ENCODE peak calls at places on chromosomes 7 and 10, in ten cellular contexts. V is GM23248, F is hepatocyte, O is HCT116, H is H9, Q is endothelial cell of umbilical vein, L is IMR-90, W is mesenchymal stem cell, Z is HepG2, D is mammary epithelial cell. P is an unnamed sample.

GRCh38 chr7:117011419-117012260 is 58.3 kb downstream of the ST7 start:
- DNase-seq in O (no peak), D (no peak), W (no peak), Q (no peak), V (no peak), Z (no peak), F (no peak), L (no peak), H (no peak), P (no peak)

GRCh38 chr7:1106783-1107421 is 19.0 kb downstream of the GPER1 start:
- DNase-seq in L (no peak), V (no peak), Z (no peak), F (no peak), Q (no peak), D (no peak), W (no peak), O (no peak), H (no peak), P (no peak)

GRCh38 chr10:13930123-13930522 is 343.4 kb downstream of the PRPF18 start:
- DNase-seq in L (no peak), F (no peak), D (no peak), O (no peak), V (no peak), Z (no peak), W (no peak), H (no peak), Q (no peak), P (no peak)

GRCh38 chr7:2698581-2699288 is 10.7 kb downstream of the AMZ1 start:
- DNase-seq in L (no peak), D (no peak), V (no peak), F (no peak), Q (no peak), W (no peak), H (no peak), Z (no peak), O (no peak), P (peak; percentile 68)

GRCh38 chr10:6108631-6109443 is 20.0 kb downstream of the RBM17 start:
- DNase-seq in Q (peak; percentile 61), Z (peak; percentile 42), L (peak; percentile 61), W (peak; percentile 70), O (peak; percentile 13), D (peak; percentile 14), V (peak; percentile 64), F (peak; percentile 58), H (peak; percentile 92), P (peak; percentile 68)

GRCh38 chr10:75375828-75376227 is 25.7 kb downstream of the ZNF503 start:
- DNase-seq in H (no peak), Q (no peak), V (no peak), F (no peak), W (no peak), D (no peak), O (no peak), Z (no peak), L (no peak), P (no peak)

GRCh38 chr7:148242271-148242801 is 348.2 kb upstream of the C7orf33 start:
- DNase-seq in H (peak; percentile 66), F (peak; percentile 83), Q (no peak), W (peak; percentile 40), O (peak; percentile 47), D (peak; percentile 55), Z (peak; percentile 30), V (peak; percentile 75), L (peak; percentile 16), P (no peak)

GRCh38 chr10:11881477-11882417 is 58.6 kb downstream of the PROSER2 start:
- DNase-seq in W (no peak), D (peak; percentile 95), L (peak; percentile 23), V (peak; percentile 52), H (peak; percentile 80), Z (peak; percentile 89), F (peak; percentile 66), Q (no peak), O (peak; percentile 94), P (peak; percentile 74)

GRCh38 chr7:23472974-23473847 is 2.9 kb upstream of the IGF2BP3 start:
- DNase-seq in D (peak; percentile 15), Z (peak; percentile 32), H (no peak), W (peak; percentile 60), O (no peak), V (no peak), F (no peak), Q (peak; percentile 32), L (no peak), P (peak; percentile 81)

GRCh38 chr7:81822811-81823210 is 53.0 kb upstream of the HGF start:
- DNase-seq in W (no peak), V (no peak), H (no peak), O (no peak), Z (no peak), D (no peak), Q (no peak), F (no peak), L (no peak), P (no peak)

GRCh38 chr10:93452143-93452542 is 30.0 kb downstream of the MYOF start:
- DNase-seq in H (no peak), V (no peak), L (no peak), D (no peak), Z (no peak), O (no peak), Q (no peak), F (no peak), W (no peak), P (no peak)

GRCh38 chr7:125316451-125316850 is 386.8 kb upstream of the POT1 start:
- DNase-seq in L (no peak), V (no peak), O (peak; percentile 39), D (peak; percentile 65), W (peak; percentile 37), H (peak; percentile 91), Q (peak; percentile 21), Z (peak; percentile 8), F (peak; percentile 80), P (peak; percentile 8)

GRCh38 chr10:42753507-42754154 is 29.0 kb upstream of the BMS1 start:
- DNase-seq in H (no peak), F (peak; percentile 55), O (no peak), W (no peak), V (peak; percentile 46), Q (peak; percentile 55), L (no peak), D (peak; percentile 14), Z (no peak), P (peak; percentile 62)

GRCh38 chr7:84729284-84729683 is 457.6 kb downstream of the SEMA3D start:
- DNase-seq in D (no peak), W (peak; percentile 37), Z (no peak), L (peak; percentile 91), F (no peak), O (no peak), Q (no peak), H (no peak), V (peak; percentile 62), P (no peak)

GRCh38 chr10:125034671-125035070 is 92.7 kb downstream of the ZRANB1 start:
- DNase-seq in L (no peak), V (peak; percentile 49), O (no peak), H (no peak), F (no peak), W (no peak), Q (peak; percentile 15), Z (no peak), D (no peak), P (no peak)

GRCh38 chr7:150461520-150461919 is 11.1 kb downstream of the GIMAP8 start:
- DNase-seq in D (no peak), O (no peak), W (no peak), V (no peak), H (no peak), L (no peak), Z (no peak), F (no peak), Q (no peak), P (no peak)

GRCh38 chr7:45726883-45727282 is 146.0 kb downstream of the CCDC201 start:
- DNase-seq in W (no peak), O (no peak), F (no peak), V (no peak), Z (no peak), Q (no peak), D (no peak), H (peak; percentile 22), L (no peak), P (no peak)

GRCh38 chr10:108812906-108813305 is 1110.4 kb downstream of the XPNPEP1 start:
- DNase-seq in L (no peak), F (no peak), H (no peak), Z (no peak), W (no peak), D (no peak), V (no peak), Q (no peak), O (no peak), P (no peak)
- H3K9me3 ChIP-seq in L (peaks cover 3% of the 10 kb centered on the region), F (no peaks in the 10 kb centered on the region), H (no peaks in the 10 kb centered on the region), Z (peaks cover 93% of the 10 kb centered on the region), W (no peaks in the 10 kb centered on the region), D (no peaks in the 10 kb centered on the region), V (no peaks in the 10 kb centered on the region), Q (peaks cover 5% of the 10 kb centered on the region), O (peaks cover 11% of the 10 kb centered on the region), P (no peaks in the 10 kb centered on the region)

GRCh38 chr7:71865169-71865568 is 547.0 kb downstream of the CALN1 start:
- DNase-seq in O (no peak), V (no peak), D (no peak), Z (no peak), F (no peak), W (no peak), L (no peak), H (no peak), Q (no peak), P (no peak)
- H2AFZ ChIP-seq in O (no peak overlapping the region), V (no peak overlapping the region), D (no peak overlapping the region), Z (no peak overlapping the region), F (no peak overlapping the region), W (no peak overlapping the region), L (no peak overlapping the region), H (no peak overlapping the region), Q (no peak overlapping the region), P (no peak overlapping the region)

DNA sequence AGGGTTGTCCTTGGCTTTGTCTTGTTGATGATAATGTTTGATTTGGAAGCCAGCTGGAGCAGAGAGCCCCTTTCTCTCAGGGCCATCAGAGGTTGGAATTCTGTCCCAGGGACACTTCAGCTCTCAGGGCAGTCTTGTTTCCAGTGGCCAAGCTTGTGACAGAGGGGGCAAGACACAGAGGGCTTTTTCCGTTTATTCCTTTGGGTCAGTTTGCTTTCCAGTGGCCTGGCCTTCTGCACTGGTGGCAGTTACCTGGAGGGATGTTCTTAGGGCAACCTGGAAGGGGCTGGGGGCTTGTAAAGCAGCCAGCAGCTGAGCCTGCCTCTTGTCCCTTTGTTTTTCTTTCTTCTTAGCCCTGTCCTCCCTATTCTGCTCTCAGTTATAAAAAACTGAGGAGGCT is 62.7 kb downstream of the MTURN start:
- DNase-seq in Z (no peak), F (no peak), H (no peak), W (no peak), O (no peak), V (no peak), L (no peak), D (no peak), Q (no peak), P (no peak)
- H3K9me3 ChIP-seq in Z (peaks cover 35% of the 10 kb centered on the region), F (peaks cover 5% of the 10 kb centered on the region), H (peaks cover 26% of the 10 kb centered on the region), W (peaks cover 30% of the 10 kb centered on the region), O (peaks cover 17% of the 10 kb centered on the region), V (no peaks in the 10 kb centered on the region), L (peaks cover 14% of the 10 kb centered on the region), D (peaks cover 12% of the 10 kb centered on the region), Q (no peaks in the 10 kb centered on the region), P (peaks cover 11% of the 10 kb centered on the region)

DNA sequence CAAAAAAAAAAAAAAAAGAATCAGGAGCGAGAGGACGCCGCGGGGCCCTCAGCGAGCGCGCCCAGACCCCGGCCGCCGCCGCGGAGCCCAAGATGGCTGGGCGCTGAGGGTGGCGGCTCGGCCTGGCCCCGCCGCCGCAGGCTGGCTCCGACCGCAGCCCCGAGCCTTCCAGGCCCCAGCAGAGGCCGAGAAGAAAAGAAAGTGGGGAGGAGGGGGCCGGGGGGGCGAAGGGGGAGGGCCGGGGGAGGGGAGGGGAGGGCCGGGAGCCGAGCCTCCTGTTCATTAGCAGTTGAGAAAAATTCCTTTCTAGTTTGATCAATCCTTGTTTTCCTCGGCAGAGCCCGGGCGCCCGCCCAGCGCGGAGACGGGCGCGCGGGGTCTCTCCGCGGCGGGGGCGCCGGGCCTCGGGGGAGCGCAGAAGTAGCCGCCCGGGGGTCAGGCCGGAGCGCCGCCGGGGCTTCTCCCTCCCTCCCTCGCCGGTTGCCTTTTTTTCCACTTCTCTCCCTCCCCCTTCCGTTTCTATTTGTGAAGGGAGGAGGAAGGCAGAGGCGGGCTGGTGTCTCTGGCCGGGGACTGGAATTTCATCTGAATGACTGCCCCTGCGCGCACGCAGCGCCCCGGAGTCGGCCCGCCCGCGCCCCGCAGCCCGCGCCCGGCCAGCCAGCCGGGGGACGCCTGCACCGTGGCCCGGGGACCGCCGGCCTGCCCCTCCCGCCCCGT is 773 bp upstream of the TRIM8 start:
- DNase-seq in L (peak; percentile 74), D (peak; percentile 58), V (peak; percentile 89), H (peak; percentile 70), Z (peak; percentile 70), F (peak; percentile 81), W (peak; percentile 87), Q (peak; percentile 79), O (peak; percentile 38), P (peak; percentile 88)
- H2AFZ ChIP-seq in L (peak overlapping the region; percentile 85), D (peak overlapping the region; percentile 86), V (peak overlapping the region; percentile 66), H (no peak overlapping the region), Z (no peak overlapping the region), F (peak overlapping the region; percentile 32), W (no peak overlapping the region), Q (no peak overlapping the region), O (no peak overlapping the region), P (no peak overlapping the region)